ENCODE peak calls at places on chromosomes 5 and 9, in nine cellular contexts. One of them, this sample, is unnamed.

GRCh38 chr5:131324311-131324710 is 60.5 kb downstream of the CDC42SE2 start:
- DNase-seq in kidney tubule cell: no peak
- DNase-seq in GDM1: no peak
- DNase-seq in stimulated activated CD4-positive, alpha-beta T cell treated with anti-CD3 and anti-CD28 coated beads, Interleukin-1b, Interleukin-23, amount 100 ng/mL, for 24 hours: no peak
- DNase-seq in DMS153: no peak
- DNase-seq in activated naive CD4-positive, alpha-beta T cell: no peak
- DNase-seq in GM12865: no peak
- DNase-seq in hippocampal formation: peak; percentile 42
- DNase-seq in HuH-7: no peak
- DNase-seq in this sample: no peak

GRCh38 chr5:151384106-151384505 is 36.7 kb upstream of the SLC36A2 start:
- DNase-seq in HuH-7: no peak
- DNase-seq in activated naive CD4-positive, alpha-beta T cell: no peak
- DNase-seq in GDM1: no peak
- DNase-seq in GM12865: no peak
- DNase-seq in hippocampal formation: no peak
- DNase-seq in kidney tubule cell: peak; percentile 67
- DNase-seq in stimulated activated CD4-positive, alpha-beta T cell treated with anti-CD3 and anti-CD28 coated beads, Interleukin-1b, Interleukin-23, amount 100 ng/mL, for 24 hours: no peak
- DNase-seq in DMS153: no peak
- DNase-seq in this sample: no peak

GRCh38 chr9:14466429-14466818 is 152.5 kb upstream of the NFIB start:
- DNase-seq in GM12865: no peak
- DNase-seq in GDM1: no peak
- DNase-seq in stimulated activated CD4-positive, alpha-beta T cell treated with anti-CD3 and anti-CD28 coated beads, Interleukin-1b, Interleukin-23, amount 100 ng/mL, for 24 hours: no peak
- DNase-seq in hippocampal formation: no peak
- DNase-seq in activated naive CD4-positive, alpha-beta T cell: no peak
- DNase-seq in DMS153: no peak
- DNase-seq in kidney tubule cell: no peak
- DNase-seq in HuH-7: no peak
- DNase-seq in this sample: no peak

GRCh38 chr5:133276171-133276570 is 224.4 kb downstream of the HSPA4 start:
- DNase-seq in GM12865: no peak
- DNase-seq in hippocampal formation: no peak
- DNase-seq in kidney tubule cell: no peak
- DNase-seq in stimulated activated CD4-positive, alpha-beta T cell treated with anti-CD3 and anti-CD28 coated beads, Interleukin-1b, Interleukin-23, amount 100 ng/mL, for 24 hours: no peak
- DNase-seq in HuH-7: no peak
- DNase-seq in GDM1: no peak
- DNase-seq in DMS153: no peak
- DNase-seq in activated naive CD4-positive, alpha-beta T cell: no peak
- DNase-seq in this sample: no peak

GRCh38 chr5:34655354-34655991 is 655 bp upstream of the RAI14 start:
- DNase-seq in hippocampal formation: peak; percentile 41
- DNase-seq in GM12865: peak; percentile 59
- DNase-seq in stimulated activated CD4-positive, alpha-beta T cell treated with anti-CD3 and anti-CD28 coated beads, Interleukin-1b, Interleukin-23, amount 100 ng/mL, for 24 hours: no peak
- DNase-seq in GDM1: no peak
- DNase-seq in activated naive CD4-positive, alpha-beta T cell: no peak
- DNase-seq in DMS153: peak; percentile 40
- DNase-seq in HuH-7: peak; percentile 58
- DNase-seq in kidney tubule cell: peak; percentile 79
- DNase-seq in this sample: no peak

GRCh38 chr5:57410374-57411320 is 72.0 kb downstream of the ACTBL2 start:
- DNase-seq in activated naive CD4-positive, alpha-beta T cell: no peak
- DNase-seq in GDM1: no peak
- DNase-seq in DMS153: no peak
- DNase-seq in stimulated activated CD4-positive, alpha-beta T cell treated with anti-CD3 and anti-CD28 coated beads, Interleukin-1b, Interleukin-23, amount 100 ng/mL, for 24 hours: no peak
- DNase-seq in HuH-7: no peak
- DNase-seq in hippocampal formation: no peak
- DNase-seq in GM12865: no peak
- DNase-seq in kidney tubule cell: no peak
- DNase-seq in this sample: no peak

GRCh38 chr5:176652136-176652535 is 4.9 kb downstream of the TSPAN17 start:
- DNase-seq in GDM1: no peak
- DNase-seq in hippocampal formation: peak; percentile 31
- DNase-seq in stimulated activated CD4-positive, alpha-beta T cell treated with anti-CD3 and anti-CD28 coated beads, Interleukin-1b, Interleukin-23, amount 100 ng/mL, for 24 hours: no peak
- DNase-seq in activated naive CD4-positive, alpha-beta T cell: no peak
- DNase-seq in GM12865: no peak
- DNase-seq in DMS153: no peak
- DNase-seq in HuH-7: no peak
- DNase-seq in kidney tubule cell: no peak
- DNase-seq in this sample: no peak

GRCh38 chr9:91360551-91361293 is 996 bp downstream of the AUH start:
- DNase-seq in HuH-7: no peak
- DNase-seq in hippocampal formation: peak; percentile 3
- DNase-seq in stimulated activated CD4-positive, alpha-beta T cell treated with anti-CD3 and anti-CD28 coated beads, Interleukin-1b, Interleukin-23, amount 100 ng/mL, for 24 hours: no peak
- DNase-seq in DMS153: no peak
- DNase-seq in GM12865: peak; percentile 32
- DNase-seq in kidney tubule cell: peak; percentile 4
- DNase-seq in GDM1: no peak
- DNase-seq in activated naive CD4-positive, alpha-beta T cell: no peak
- DNase-seq in this sample: no peak

GRCh38 chr5:73152411-73153388 is 20.3 kb upstream of the TMEM174 start:
- DNase-seq in kidney tubule cell: no peak
- DNase-seq in DMS153: peak; percentile 4
- DNase-seq in GM12865: no peak
- DNase-seq in activated naive CD4-positive, alpha-beta T cell: no peak
- DNase-seq in GDM1: no peak
- DNase-seq in hippocampal formation: no peak
- DNase-seq in HuH-7: no peak
- DNase-seq in stimulated activated CD4-positive, alpha-beta T cell treated with anti-CD3 and anti-CD28 coated beads, Interleukin-1b, Interleukin-23, amount 100 ng/mL, for 24 hours: no peak
- DNase-seq in this sample: no peak

GRCh38 chr9:137000177-137000930 is 4.0 kb upstream of the CLIC3 start:
- DNase-seq in stimulated activated CD4-positive, alpha-beta T cell treated with anti-CD3 and anti-CD28 coated beads, Interleukin-1b, Interleukin-23, amount 100 ng/mL, for 24 hours: no peak
- DNase-seq in HuH-7: no peak
- DNase-seq in activated naive CD4-positive, alpha-beta T cell: no peak
- DNase-seq in DMS153: no peak
- DNase-seq in kidney tubule cell: no peak
- DNase-seq in GDM1: peak; percentile 26
- DNase-seq in GM12865: peak; percentile 89
- DNase-seq in hippocampal formation: no peak
- DNase-seq in this sample: no peak

GRCh38 chr5:52859619-52860018 is 71.9 kb downstream of the ITGA1 start:
- DNase-seq in kidney tubule cell: peak; percentile 60
- DNase-seq in stimulated activated CD4-positive, alpha-beta T cell treated with anti-CD3 and anti-CD28 coated beads, Interleukin-1b, Interleukin-23, amount 100 ng/mL, for 24 hours: no peak
- DNase-seq in GDM1: no peak
- DNase-seq in HuH-7: no peak
- DNase-seq in activated naive CD4-positive, alpha-beta T cell: no peak
- DNase-seq in GM12865: no peak
- DNase-seq in DMS153: no peak
- DNase-seq in hippocampal formation: no peak
- DNase-seq in this sample: no peak

GRCh38 chr5:9954869-9955268 is 294.8 kb downstream of the ATPSCKMT start:
- DNase-seq in GM12865: no peak
- DNase-seq in stimulated activated CD4-positive, alpha-beta T cell treated with anti-CD3 and anti-CD28 coated beads, Interleukin-1b, Interleukin-23, amount 100 ng/mL, for 24 hours: no peak
- DNase-seq in HuH-7: no peak
- DNase-seq in GDM1: no peak
- DNase-seq in DMS153: no peak
- DNase-seq in kidney tubule cell: no peak
- DNase-seq in hippocampal formation: no peak
- DNase-seq in activated naive CD4-positive, alpha-beta T cell: no peak
- DNase-seq in this sample: no peak

GRCh38 chr5:102758576-102758975 is 3.5 kb downstream of the PAM start:
- DNase-seq in stimulated activated CD4-positive, alpha-beta T cell treated with anti-CD3 and anti-CD28 coated beads, Interleukin-1b, Interleukin-23, amount 100 ng/mL, for 24 hours: no peak
- DNase-seq in hippocampal formation: no peak
- DNase-seq in GDM1: no peak
- DNase-seq in GM12865: no peak
- DNase-seq in DMS153: no peak
- DNase-seq in activated naive CD4-positive, alpha-beta T cell: no peak
- DNase-seq in kidney tubule cell: peak; percentile 41
- DNase-seq in HuH-7: no peak
- DNase-seq in this sample: no peak

GRCh38 chr5:154722097-154722496 is 33.1 kb upstream of the LARP1 start:
- DNase-seq in DMS153: no peak
- DNase-seq in stimulated activated CD4-positive, alpha-beta T cell treated with anti-CD3 and anti-CD28 coated beads, Interleukin-1b, Interleukin-23, amount 100 ng/mL, for 24 hours: no peak
- DNase-seq in HuH-7: no peak
- DNase-seq in GDM1: no peak
- DNase-seq in kidney tubule cell: no peak
- DNase-seq in GM12865: no peak
- DNase-seq in activated naive CD4-positive, alpha-beta T cell: no peak
- DNase-seq in hippocampal formation: no peak
- DNase-seq in this sample: no peak

GRCh38 chr5:134252671-134253070 is 26.8 kb upstream of the PPP2CA start:
- DNase-seq in GM12865: no peak
- DNase-seq in DMS153: no peak
- DNase-seq in kidney tubule cell: peak; percentile 96
- DNase-seq in GDM1: no peak
- DNase-seq in stimulated activated CD4-positive, alpha-beta T cell treated with anti-CD3 and anti-CD28 coated beads, Interleukin-1b, Interleukin-23, amount 100 ng/mL, for 24 hours: no peak
- DNase-seq in hippocampal formation: no peak
- DNase-seq in activated naive CD4-positive, alpha-beta T cell: no peak
- DNase-seq in HuH-7: no peak
- DNase-seq in this sample: no peak

GRCh38 chr9:119179701-119180100 is 189.5 kb downstream of the BRINP1 start:
- DNase-seq in HuH-7: no peak
- DNase-seq in activated naive CD4-positive, alpha-beta T cell: no peak
- DNase-seq in stimulated activated CD4-positive, alpha-beta T cell treated with anti-CD3 and anti-CD28 coated beads, Interleukin-1b, Interleukin-23, amount 100 ng/mL, for 24 hours: no peak
- DNase-seq in hippocampal formation: no peak
- DNase-seq in GDM1: no peak
- DNase-seq in GM12865: no peak
- DNase-seq in DMS153: no peak
- DNase-seq in kidney tubule cell: peak; percentile 31
- DNase-seq in this sample: no peak

GRCh38 chr9:137551656-137552534 is at the start of gene MRPL41:
- DNase-seq in kidney tubule cell: peak; percentile 91
- DNase-seq in stimulated activated CD4-positive, alpha-beta T cell treated with anti-CD3 and anti-CD28 coated beads, Interleukin-1b, Interleukin-23, amount 100 ng/mL, for 24 hours: peak; percentile 79
- DNase-seq in GDM1: peak; percentile 29
- DNase-seq in hippocampal formation: peak; percentile 86
- DNase-seq in DMS153: peak; percentile 54
- DNase-seq in activated naive CD4-positive, alpha-beta T cell: peak; percentile 71
- DNase-seq in GM12865: peak; percentile 97
- DNase-seq in HuH-7: peak; percentile 99
- DNase-seq in this sample: peak; percentile 93

GRCh38 chr9:112033237-112034215 is 136.9 kb downstream of the UGCG start:
- DNase-seq in GM12865: peak; percentile 79
- DNase-seq in DMS153: no peak
- DNase-seq in stimulated activated CD4-positive, alpha-beta T cell treated with anti-CD3 and anti-CD28 coated beads, Interleukin-1b, Interleukin-23, amount 100 ng/mL, for 24 hours: no peak
- DNase-seq in kidney tubule cell: no peak
- DNase-seq in GDM1: no peak
- DNase-seq in hippocampal formation: no peak
- DNase-seq in activated naive CD4-positive, alpha-beta T cell: no peak
- DNase-seq in HuH-7: peak; percentile 60
- DNase-seq in this sample: no peak

GRCh38 chr5:155434681-155435080 is 421.1 kb downstream of the KIF4B start:
- DNase-seq in activated naive CD4-positive, alpha-beta T cell: no peak
- DNase-seq in hippocampal formation: no peak
- DNase-seq in DMS153: no peak
- DNase-seq in HuH-7: no peak
- DNase-seq in GDM1: no peak
- DNase-seq in stimulated activated CD4-positive, alpha-beta T cell treated with anti-CD3 and anti-CD28 coated beads, Interleukin-1b, Interleukin-23, amount 100 ng/mL, for 24 hours: no peak
- DNase-seq in GM12865: no peak
- DNase-seq in kidney tubule cell: no peak
- DNase-seq in this sample: no peak

GRCh38 chr5:77590347-77590746 is 48.2 kb downstream of the OTP start:
- DNase-seq in stimulated activated CD4-positive, alpha-beta T cell treated with anti-CD3 and anti-CD28 coated beads, Interleukin-1b, Interleukin-23, amount 100 ng/mL, for 24 hours: no peak
- DNase-seq in GM12865: peak; percentile 87
- DNase-seq in DMS153: no peak
- DNase-seq in hippocampal formation: no peak
- DNase-seq in kidney tubule cell: no peak
- DNase-seq in HuH-7: no peak
- DNase-seq in activated naive CD4-positive, alpha-beta T cell: no peak
- DNase-seq in GDM1: no peak
- DNase-seq in this sample: no peak

GRCh38 chr5:9714187-9714586 is 84.0 kb upstream of the TAS2R1 start:
- DNase-seq in DMS153: no peak
- DNase-seq in activated naive CD4-positive, alpha-beta T cell: no peak
- DNase-seq in stimulated activated CD4-positive, alpha-beta T cell treated with anti-CD3 and anti-CD28 coated beads, Interleukin-1b, Interleukin-23, amount 100 ng/mL, for 24 hours: no peak
- DNase-seq in hippocampal formation: no peak
- DNase-seq in GM12865: no peak
- DNase-seq in HuH-7: no peak
- DNase-seq in GDM1: no peak
- DNase-seq in kidney tubule cell: no peak
- DNase-seq in this sample: peak; percentile 37

GRCh38 chr9:110214090-110214489 is 6.1 kb upstream of the C9orf152 start:
- DNase-seq in kidney tubule cell: peak; percentile 6
- DNase-seq in activated naive CD4-positive, alpha-beta T cell: no peak
- DNase-seq in GM12865: no peak
- DNase-seq in stimulated activated CD4-positive, alpha-beta T cell treated with anti-CD3 and anti-CD28 coated beads, Interleukin-1b, Interleukin-23, amount 100 ng/mL, for 24 hours: no peak
- DNase-seq in DMS153: no peak
- DNase-seq in GDM1: no peak
- DNase-seq in hippocampal formation: no peak
- DNase-seq in HuH-7: no peak
- DNase-seq in this sample: no peak

GRCh38 chr5:72252574-72253155 is 67.4 kb downstream of the MRPS27 start:
- DNase-seq in hippocampal formation: no peak
- DNase-seq in activated naive CD4-positive, alpha-beta T cell: no peak
- DNase-seq in kidney tubule cell: no peak
- DNase-seq in DMS153: no peak
- DNase-seq in GM12865: no peak
- DNase-seq in HuH-7: no peak
- DNase-seq in stimulated activated CD4-positive, alpha-beta T cell treated with anti-CD3 and anti-CD28 coated beads, Interleukin-1b, Interleukin-23, amount 100 ng/mL, for 24 hours: no peak
- DNase-seq in GDM1: no peak
- DNase-seq in this sample: no peak

GRCh38 chr5:67530609-67531255 is 334.1 kb upstream of the CD180 start:
- DNase-seq in stimulated activated CD4-positive, alpha-beta T cell treated with anti-CD3 and anti-CD28 coated beads, Interleukin-1b, Interleukin-23, amount 100 ng/mL, for 24 hours: no peak
- DNase-seq in hippocampal formation: no peak
- DNase-seq in GDM1: no peak
- DNase-seq in DMS153: no peak
- DNase-seq in kidney tubule cell: no peak
- DNase-seq in activated naive CD4-positive, alpha-beta T cell: no peak
- DNase-seq in GM12865: no peak
- DNase-seq in HuH-7: no peak
- DNase-seq in this sample: no peak

GRCh38 chr5:122262107-122262506 is 49.9 kb upstream of the SNCAIP start:
- DNase-seq in GM12865: no peak
- DNase-seq in stimulated activated CD4-positive, alpha-beta T cell treated with anti-CD3 and anti-CD28 coated beads, Interleukin-1b, Interleukin-23, amount 100 ng/mL, for 24 hours: no peak
- DNase-seq in activated naive CD4-positive, alpha-beta T cell: no peak
- DNase-seq in GDM1: no peak
- DNase-seq in DMS153: no peak
- DNase-seq in HuH-7: no peak
- DNase-seq in hippocampal formation: no peak
- DNase-seq in kidney tubule cell: peak; percentile 17
- DNase-seq in this sample: no peak

GRCh38 chr5:164627051-164627450 is 1121.6 kb downstream of the MAT2B start:
- DNase-seq in HuH-7: no peak
- DNase-seq in DMS153: no peak
- DNase-seq in activated naive CD4-positive, alpha-beta T cell: no peak
- DNase-seq in GM12865: no peak
- DNase-seq in GDM1: no peak
- DNase-seq in stimulated activated CD4-positive, alpha-beta T cell treated with anti-CD3 and anti-CD28 coated beads, Interleukin-1b, Interleukin-23, amount 100 ng/mL, for 24 hours: no peak
- DNase-seq in hippocampal formation: no peak
- DNase-seq in kidney tubule cell: no peak
- DNase-seq in this sample: no peak

GRCh38 chr5:123059455-123059854 is 22.9 kb upstream of the PPIC start:
- DNase-seq in GM12865: no peak
- DNase-seq in activated naive CD4-positive, alpha-beta T cell: no peak
- DNase-seq in GDM1: no peak
- DNase-seq in hippocampal formation: no peak
- DNase-seq in HuH-7: no peak
- DNase-seq in kidney tubule cell: no peak
- DNase-seq in stimulated activated CD4-positive, alpha-beta T cell treated with anti-CD3 and anti-CD28 coated beads, Interleukin-1b, Interleukin-23, amount 100 ng/mL, for 24 hours: no peak
- DNase-seq in DMS153: no peak
- DNase-seq in this sample: no peak

GRCh38 chr5:136814621-136815378 is 449.5 kb upstream of the TRPC7 start:
- DNase-seq in kidney tubule cell: no peak
- DNase-seq in activated naive CD4-positive, alpha-beta T cell: no peak
- DNase-seq in stimulated activated CD4-positive, alpha-beta T cell treated with anti-CD3 and anti-CD28 coated beads, Interleukin-1b, Interleukin-23, amount 100 ng/mL, for 24 hours: no peak
- DNase-seq in GM12865: no peak
- DNase-seq in hippocampal formation: no peak
- DNase-seq in DMS153: no peak
- DNase-seq in HuH-7: no peak
- DNase-seq in GDM1: no peak
- DNase-seq in this sample: no peak

GRCh38 chr9:137305060-137305787 is 3.2 kb upstream of the NRARP start:
- DNase-seq in HuH-7: no peak
- DNase-seq in GDM1: no peak
- DNase-seq in kidney tubule cell: peak; percentile 71
- DNase-seq in DMS153: peak; percentile 77
- DNase-seq in GM12865: peak; percentile 49
- DNase-seq in stimulated activated CD4-positive, alpha-beta T cell treated with anti-CD3 and anti-CD28 coated beads, Interleukin-1b, Interleukin-23, amount 100 ng/mL, for 24 hours: peak; percentile 21
- DNase-seq in hippocampal formation: no peak
- DNase-seq in activated naive CD4-positive, alpha-beta T cell: no peak
- DNase-seq in this sample: no peak

GRCh38 chr5:10214036-10214435 is 35.7 kb downstream of the ATPSCKMT start:
- DNase-seq in GDM1: no peak
- DNase-seq in DMS153: no peak
- DNase-seq in HuH-7: no peak
- DNase-seq in stimulated activated CD4-positive, alpha-beta T cell treated with anti-CD3 and anti-CD28 coated beads, Interleukin-1b, Interleukin-23, amount 100 ng/mL, for 24 hours: no peak
- DNase-seq in kidney tubule cell: no peak
- DNase-seq in GM12865: no peak
- DNase-seq in hippocampal formation: no peak
- DNase-seq in activated naive CD4-positive, alpha-beta T cell: no peak
- DNase-seq in this sample: no peak

GRCh38 chr9:129382281-129383004 is 204.4 kb upstream of the IER5L start:
- DNase-seq in GDM1: no peak
- DNase-seq in DMS153: peak; percentile 40
- DNase-seq in stimulated activated CD4-positive, alpha-beta T cell treated with anti-CD3 and anti-CD28 coated beads, Interleukin-1b, Interleukin-23, amount 100 ng/mL, for 24 hours: no peak
- DNase-seq in kidney tubule cell: no peak
- DNase-seq in hippocampal formation: no peak
- DNase-seq in GM12865: no peak
- DNase-seq in HuH-7: no peak
- DNase-seq in activated naive CD4-positive, alpha-beta T cell: no peak
- DNase-seq in this sample: no peak

This sample was measured in esophagus muscularis mucosa.